ENCODE peak calls at places on chromosomes 5 and 9, in eight cellular contexts. U, N, T, H, E, S, G and I are unnamed samples.

GRCh38 chr5:2460098-2460497 is 291.4 kb downstream of the IRX2 start:
- DNase-seq in S (no peak), H (no peak), T (no peak), G (no peak), N (no peak), U (no peak), E (no peak), I (no peak)

GRCh38 chr5:43066231-43066798 is 26.2 kb upstream of the ANXA2R start:
- DNase-seq in E (peak; percentile 80), N (peak; percentile 47), H (peak; percentile 79), U (peak; percentile 69), S (peak; percentile 70), G (no peak), T (peak; percentile 59), I (peak; percentile 42)

GRCh38 chr5:137370096-137370495 is 129.0 kb downstream of the SPOCK1 start:
- DNase-seq in T (no peak), E (no peak), N (no peak), H (no peak), U (no peak), G (peak; percentile 28), S (no peak), I (no peak)

GRCh38 chr9:75909776-75910175 is 19.3 kb downstream of the PCSK5 start:
- DNase-seq in H (no peak), S (no peak), G (no peak), E (no peak), U (no peak), N (no peak), T (peak; percentile 31), I (no peak)

GRCh38 chr5:13081116-13081515 is 863.4 kb downstream of the DNAH5 start:
- DNase-seq in H (no peak), T (no peak), S (no peak), E (no peak), U (no peak), G (no peak), N (no peak), I (no peak)

GRCh38 chr5:148730272-148730954 is 76.1 kb upstream of the HTR4 start:
- DNase-seq in E (no peak), U (peak; percentile 35), S (no peak), N (peak; percentile 56), G (peak; percentile 8), T (peak; percentile 71), H (no peak), I (no peak)

GRCh38 chr5:175216991-175217390 is 227.0 kb downstream of the DRD1 start:
- DNase-seq in T (peak; percentile 11), H (no peak), E (no peak), N (peak; percentile 24), G (no peak), S (peak; percentile 52), U (no peak), I (no peak)

GRCh38 chr9:70765935-70766334 is 351.5 kb upstream of the KLF9 start:
- DNase-seq in G (no peak), N (no peak), U (no peak), T (no peak), E (no peak), S (no peak), H (no peak), I (no peak)

GRCh38 chr9:4262735-4263141 is 37.1 kb downstream of the GLIS3 start:
- DNase-seq in U (peak; percentile 82), N (peak; percentile 65), H (no peak), S (no peak), T (peak; percentile 65), G (peak; percentile 88), E (no peak), I (no peak)

GRCh38 chr5:172897691-172898512 is 61.3 kb upstream of the RPL26L1 start:
- DNase-seq in E (no peak), T (peak; percentile 96), H (no peak), S (no peak), N (peak; percentile 99), U (peak; percentile 80), G (peak; percentile 97), I (no peak)

GRCh38 chr9:76810377-76810957 is 46.2 kb downstream of the PCA3 start:
- DNase-seq in U (peak; percentile 84), N (peak; percentile 52), G (no peak), S (peak; percentile 53), T (peak; percentile 78), H (peak; percentile 61), E (peak; percentile 56), I (no peak)

GRCh38 chr5:106493910-106494309 is 1176.8 kb downstream of the EFNA5 start:
- DNase-seq in G (no peak), E (no peak), N (no peak), H (no peak), T (no peak), S (no peak), U (no peak), I (no peak)

GRCh38 chr5:135254183-135254582 is 144.8 kb downstream of the MACROH2A1 start:
- DNase-seq in H (no peak), N (no peak), E (no peak), G (no peak), U (no peak), S (no peak), T (no peak), I (peak; percentile 35)

GRCh38 chr9:93475108-93475507 is 21.7 kb upstream of the FAM120AOS start:
- DNase-seq in U (no peak), N (no peak), H (no peak), G (no peak), S (no peak), E (no peak), T (no peak), I (no peak)

GRCh38 chr9:16026886-16027285 is 474.0 kb downstream of the CCDC171 start:
- DNase-seq in S (no peak), H (no peak), N (no peak), T (no peak), E (no peak), U (no peak), G (no peak), I (no peak)

GRCh38 chr5:159975462-159976019 is 33.4 kb upstream of the TTC1 start:
- DNase-seq in T (peak; percentile 89), N (peak; percentile 96), U (peak; percentile 93), E (no peak), H (peak; percentile 22), S (no peak), G (peak; percentile 54), I (no peak)
- TF ChIP-seq CTCF in T (peak; percentile 50), N (peak; percentile 85), U (peak; percentile 59), E (no peak), H (no peak), S (no peak), G (peak; percentile 58), I (no peak)

GRCh38 chr5:81854915-81855314 is 104.0 kb upstream of the SSBP2 start:
- DNase-seq in N (no peak), S (no peak), H (no peak), T (no peak), U (no peak), E (no peak), G (no peak), I (no peak)

GRCh38 chr5:81853005-81853357 is 102.1 kb upstream of the SSBP2 start:
- DNase-seq in T (no peak), N (no peak), E (no peak), U (no peak), S (no peak), G (no peak), H (no peak), I (no peak)

GRCh38 chr5:81852277-81853004 is 101.5 kb upstream of the SSBP2 start:
- DNase-seq in T (peak; percentile 66), N (no peak), G (no peak), U (no peak), S (no peak), H (peak; percentile 22), E (peak; percentile 55), I (peak; percentile 45)

GRCh38 chr5:81855576-81855975 is 104.7 kb upstream of the SSBP2 start:
- DNase-seq in N (no peak), E (no peak), S (no peak), G (no peak), U (no peak), T (no peak), H (no peak), I (no peak)

GRCh38 chr5:81854485-81854884 is 103.6 kb upstream of the SSBP2 start:
- DNase-seq in N (no peak), S (no peak), E (no peak), G (no peak), T (no peak), H (no peak), U (no peak), I (no peak)
- TF ChIP-seq CTCF in N (peak; percentile 21), S (no peak), E (no peak), G (peak; percentile 33), T (peak; percentile 40), H (no peak), U (peak; percentile 24), I (no peak)

GRCh38 chr9:13675638-13676000 is 396.1 kb upstream of the MPDZ start:
- DNase-seq in N (no peak), S (no peak), E (no peak), H (no peak), U (no peak), G (no peak), T (no peak), I (no peak)

GRCh38 chr9:13674926-13675637 is 395.6 kb upstream of the MPDZ start:
- DNase-seq in U (no peak), E (no peak), G (no peak), S (no peak), T (no peak), N (no peak), H (no peak), I (no peak)

GRCh38 chr9:13673348-13673747 is 393.9 kb upstream of the MPDZ start:
- DNase-seq in T (no peak), N (no peak), U (no peak), S (no peak), G (no peak), H (no peak), E (no peak), I (no peak)
- TF ChIP-seq CTCF in T (no peak), N (no peak), U (no peak), S (no peak), G (no peak), H (no peak), E (no peak), I (no peak)

GRCh38 chr9:136942881-136943230 is 1.7 kb downstream of the FBXW5 start:
- DNase-seq in T (no peak), H (no peak), E (no peak), N (no peak), U (no peak), G (no peak), S (no peak), I (no peak)

GRCh38 chr9:136944519-136945332 is at the start of the genes C8G and FBXW5:
- DNase-seq in N (peak; percentile 75), H (peak; percentile 94), E (peak; percentile 94), S (peak; percentile 91), G (peak; percentile 49), T (peak; percentile 88), U (peak; percentile 93), I (peak; percentile 94)

GRCh38 chr9:136945333-136946227 is 537 bp downstream of the C8G start:
- DNase-seq in N (no peak), S (no peak), T (no peak), G (no peak), E (no peak), H (no peak), U (no peak), I (no peak)

GRCh38 chr9:136943291-136944093 is 1.0 kb downstream of the FBXW5 start:
- DNase-seq in N (peak; percentile 21), G (no peak), T (peak; percentile 21), H (no peak), U (peak; percentile 22), S (no peak), E (peak; percentile 49), I (no peak)

DNA sequence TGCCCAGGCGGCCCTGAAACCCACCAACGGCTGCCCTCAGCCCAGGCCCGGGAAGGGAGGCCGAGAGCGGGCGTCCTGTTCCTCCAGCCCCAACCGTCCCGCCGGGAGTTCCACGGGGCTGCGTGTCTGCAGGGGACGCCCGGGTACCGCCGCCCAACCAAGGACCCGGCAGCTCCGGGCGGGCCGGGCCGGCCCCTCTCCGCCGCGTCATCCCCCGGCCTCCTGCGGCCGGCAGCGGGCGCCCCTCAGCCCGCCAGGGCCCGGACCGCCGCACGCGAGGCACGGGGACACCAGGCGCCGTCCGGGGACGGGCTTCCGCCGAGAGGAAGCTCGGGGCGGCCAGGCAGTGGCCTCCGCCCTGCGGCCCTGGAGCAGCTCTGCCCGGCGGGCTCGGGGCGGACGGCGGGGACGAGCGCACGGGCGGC is 432 bp downstream of the FBXW5 start:
- DNase-seq in G (no peak), H (peak; percentile 48), U (peak; percentile 60), N (no peak), T (peak; percentile 45), E (no peak), S (no peak), I (no peak)
- TF ChIP-seq CTCF in G (no peak), H (no peak), U (no peak), N (no peak), T (no peak), E (no peak), S (no peak), I (no peak)